ENCODE peak calls at places on chromosomes 2 and 18, in seven cellular contexts. V is prostate gland, W is SK-N-SH, T is transverse colon, J is breast epithelium, I is stomach, X is spleen. Z is an unnamed sample.

GRCh38 chr2:25664531-25665307 is 8.7 kb downstream of the DTNB start:
- DNase-seq in V (peak), W (peak), T (peak), J (peak), I (peak), X (no peak), Z (no peak)

GRCh38 chr2:191675807-191676667 is 1.9 kb upstream of the NABP1 start:
- DNase-seq in V (no peak), W (no peak), T (peak), J (no peak), I (peak), X (peak), Z (peak)

GRCh38 chr18:13318644-13319501 is 100.3 kb downstream of the LDLRAD4 start:
- DNase-seq in V (no peak), W (no peak), T (no peak), J (no peak), I (no peak), X (no peak), Z (no peak)

GRCh38 chr2:179746982-179747381 is 114.4 kb downstream of the ZNF385B start:
- DNase-seq in V (no peak), W (no peak), T (no peak), J (no peak), I (no peak), X (no peak), Z (no peak)

GRCh38 chr2:94774851-94775250 is 96.4 kb upstream of the TEKT4 start:
- DNase-seq in V (no peak), W (no peak), T (no peak), J (no peak), I (no peak), X (no peak), Z (no peak)

GRCh38 chr2:43131051-43131889 is 95.1 kb downstream of the ZFP36L2 start:
- DNase-seq in V (peak), W (peak), T (peak), J (peak), I (peak), X (peak), Z (peak)

GRCh38 chr2:190530211-190530639 is 4.3 kb downstream of the NEMP2 start:
- DNase-seq in V (no peak), W (no peak), T (no peak), J (no peak), I (no peak), X (no peak), Z (no peak)

GRCh38 chr2:239675856-239676715 is 275.3 kb upstream of the HDAC4 start:
- DNase-seq in V (no peak), W (peak), T (no peak), J (no peak), I (no peak), X (no peak), Z (peak)

GRCh38 chr2:53880756-53881155 is 21.0 kb upstream of the GPR75 start:
- DNase-seq in V (no peak), W (no peak), T (no peak), J (no peak), I (no peak), X (no peak), Z (no peak)

GRCh38 chr18:58205087-58205779 is 161.2 kb downstream of the NEDD4L start:
- DNase-seq in V (no peak), W (no peak), T (no peak), J (no peak), I (no peak), X (no peak), Z (no peak)

GRCh38 chr2:134122610-134123009 is 131.3 kb upstream of the MGAT5 start:
- DNase-seq in V (no peak), W (no peak), T (no peak), J (no peak), I (no peak), X (no peak), Z (no peak)

GRCh38 chr18:48752478-48752877 is 198.3 kb downstream of the SMAD7 start:
- DNase-seq in V (no peak), W (peak), T (no peak), J (peak), I (no peak), X (no peak), Z (no peak)

GRCh38 chr2:238139141-238139840 is 823 bp downstream of the KLHL30 start:
- DNase-seq in V (no peak), W (no peak), T (no peak), J (no peak), I (no peak), X (no peak), Z (no peak)

GRCh38 chr2:85551698-85552678 is 9.3 kb downstream of the GGCX start:
- DNase-seq in V (peak), W (peak), T (peak), J (peak), I (peak), X (peak), Z (peak)

GRCh38 chr18:13791181-13791580 is 32.8 kb upstream of the MC5R start:
- DNase-seq in V (no peak), W (no peak), T (no peak), J (no peak), I (no peak), X (no peak), Z (no peak)

GRCh38 chr2:109613922-109614714 is at the start of the genes SEPTIN10 and SOWAHC:
- DNase-seq in V (peak), W (peak), T (peak), J (peak), I (peak), X (peak), Z (peak)

GRCh38 chr2:197615033-197615652 is 60.2 kb downstream of the RFTN2 start:
- DNase-seq in V (peak), W (no peak), T (peak), J (no peak), I (no peak), X (no peak), Z (no peak)

GRCh38 chr18:63883617-63884016 is 3.9 kb upstream of the SERPINB2 start:
- DNase-seq in V (no peak), W (no peak), T (no peak), J (no peak), I (no peak), X (no peak), Z (no peak)

GRCh38 chr2:203681978-203682377 is 24.5 kb upstream of the CD28 start:
- DNase-seq in V (no peak), W (no peak), T (no peak), J (no peak), I (no peak), X (no peak), Z (no peak)

GRCh38 chr2:240509667-240510512 is 47.9 kb downstream of the ANKMY1 start:
- DNase-seq in V (no peak), W (peak), T (no peak), J (peak), I (no peak), X (peak), Z (no peak)

GRCh38 chr2:134707330-134707676 is 11.5 kb downstream of the TMEM163 start:
- DNase-seq in V (no peak), W (no peak), T (no peak), J (no peak), I (no peak), X (no peak), Z (no peak)

GRCh38 chr18:11728247-11728646 is 39.2 kb downstream of the GNAL start:
- DNase-seq in V (no peak), W (no peak), T (no peak), J (no peak), I (no peak), X (no peak), Z (no peak)

GRCh38 chr2:127078691-127079270 is 28.2 kb downstream of the BIN1 start:
- DNase-seq in V (no peak), W (no peak), T (no peak), J (no peak), I (no peak), X (no peak), Z (no peak)

GRCh38 chr2:23925702-23926288 is 1.1 kb downstream of the ATAD2B start:
- DNase-seq in V (peak), W (no peak), T (peak), J (peak), I (peak), X (no peak), Z (peak)

GRCh38 chr2:232588680-232589585 is 38.4 kb downstream of the EIF4E2 start:
- DNase-seq in V (peak), W (peak), T (peak), J (peak), I (peak), X (no peak), Z (no peak)

GRCh38 chr2:238974510-238975166 is 126.8 kb downstream of the TWIST2 start:
- DNase-seq in V (no peak), W (no peak), T (no peak), J (peak), I (no peak), X (no peak), Z (no peak)

GRCh38 chr2:232750135-232750671 is 26.2 kb downstream of the KCNJ13 start:
- DNase-seq in V (no peak), W (no peak), T (no peak), J (no peak), I (no peak), X (no peak), Z (no peak)

GRCh38 chr2:216632952-216633615 is at the start of gene IGFBP2:
- DNase-seq in V (peak), W (peak), T (peak), J (peak), I (peak), X (no peak), Z (no peak)

GRCh38 chr2:53724511-53724910 is 43.1 kb upstream of the CHAC2 start:
- DNase-seq in V (no peak), W (no peak), T (no peak), J (no peak), I (no peak), X (no peak), Z (no peak)

GRCh38 chr2:233267516-233268245 is 16.2 kb downstream of the ATG16L1 start:
- DNase-seq in V (no peak), W (no peak), T (peak), J (no peak), I (peak), X (peak), Z (no peak)

GRCh38 chr18:60123031-60123430 is 223.2 kb downstream of the PMAIP1 start:
- DNase-seq in V (no peak), W (no peak), T (no peak), J (no peak), I (no peak), X (no peak), Z (no peak)

GRCh38 chr2:239400000-239400831 is 604 bp downstream of the HDAC4 start:
- DNase-seq in V (peak), W (peak), T (peak), J (no peak), I (no peak), X (peak), Z (no peak)

GRCh38 chr2:171317492-171318125 is 116.2 kb downstream of the METTL8 start:
- DNase-seq in V (no peak), W (no peak), T (no peak), J (no peak), I (no peak), X (no peak), Z (no peak)

GRCh38 chr2:138239902-138240595 is 261.5 kb upstream of the SPOPL start:
- DNase-seq in V (no peak), W (no peak), T (no peak), J (no peak), I (no peak), X (no peak), Z (no peak)

GRCh38 chr2:241391892-241392665 is 36.0 kb downstream of the FARP2 start:
- DNase-seq in V (no peak), W (peak), T (peak), J (no peak), I (peak), X (no peak), Z (no peak)

DNA sequence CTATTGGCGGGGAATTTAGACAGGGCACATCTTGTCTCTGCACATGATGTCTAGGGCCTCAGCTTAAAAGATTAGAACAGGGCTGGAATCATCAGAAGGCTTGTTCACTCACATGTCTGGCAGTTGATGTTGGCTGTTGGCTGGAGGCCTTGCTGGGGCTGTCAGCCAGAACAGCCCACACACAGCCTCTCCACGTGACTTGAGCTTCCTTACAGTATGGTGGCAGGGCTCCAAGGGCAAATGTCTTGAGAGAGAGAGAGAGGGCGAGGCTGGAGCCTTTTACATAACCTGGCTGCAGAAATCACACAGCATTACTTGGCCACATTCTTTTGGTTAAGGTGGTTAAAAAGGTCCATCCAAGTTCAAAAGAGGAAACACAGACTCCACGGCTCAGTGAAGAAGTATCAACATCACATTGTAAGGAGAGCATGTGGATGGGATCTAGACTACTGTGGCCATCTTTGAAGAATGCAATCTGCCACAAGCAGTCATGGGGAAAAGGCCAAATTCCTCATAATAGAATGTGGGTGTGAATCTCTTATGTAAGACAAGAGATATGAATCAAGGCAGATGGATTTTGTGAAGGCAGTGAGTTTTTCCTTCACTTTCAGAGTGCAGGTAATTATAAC is 30.4 kb downstream of the SRSF7 start:
- DNase-seq in V (peak), W (no peak), T (peak), J (peak), I (peak), X (no peak), Z (peak)
- TF ChIP-seq POLR2AphosphoS5 in V (peak), W (no peak), T (no peak), J (peak), I (peak), X (peak), Z (peak)

DNA sequence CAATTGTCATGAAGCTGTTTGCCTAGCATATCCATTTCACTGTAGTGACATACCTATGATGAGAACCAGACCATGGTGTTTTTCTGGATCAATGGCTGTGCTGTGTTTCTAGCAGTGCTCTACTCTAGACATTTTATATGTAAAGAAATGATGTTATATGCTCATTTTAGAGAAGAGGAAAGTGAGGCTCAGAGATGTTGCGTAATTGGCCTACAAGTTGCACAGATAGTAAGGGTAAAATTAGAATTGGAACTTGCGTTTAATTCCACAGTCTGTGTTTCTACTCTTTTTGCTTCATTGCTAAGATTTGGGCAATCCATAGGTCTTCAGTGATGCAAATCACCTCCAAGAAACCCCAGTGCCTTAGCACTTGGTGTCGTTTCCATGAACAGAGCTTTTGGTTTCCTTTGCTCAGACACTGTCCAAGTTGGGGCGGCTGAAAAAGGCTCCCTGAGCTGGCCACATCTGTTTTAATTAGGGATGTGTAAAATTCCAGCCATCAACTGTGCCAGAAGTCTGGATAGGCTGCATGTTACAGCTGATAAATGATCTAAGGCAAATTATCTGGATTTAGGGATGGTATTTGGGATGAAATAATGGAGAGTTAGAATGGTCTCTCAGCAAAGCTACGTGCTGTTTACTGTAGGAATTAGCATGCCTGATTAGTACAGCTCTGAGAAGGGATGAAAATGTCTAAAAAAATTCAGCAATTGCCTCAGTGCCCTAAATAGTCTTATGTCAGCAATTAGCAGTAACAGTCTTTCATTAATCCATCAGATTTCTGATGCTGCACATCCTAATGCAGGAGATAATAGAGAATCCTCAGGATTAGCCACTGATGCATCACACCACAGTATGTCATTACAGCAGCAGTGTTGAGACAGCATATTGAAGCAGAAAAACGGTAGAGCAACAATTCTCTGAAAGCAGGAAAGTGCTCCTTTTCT is 65.3 kb downstream of the PTPRM start:
- DNase-seq in V (no peak), W (no peak), T (no peak), J (no peak), I (no peak), X (no peak), Z (no peak)
- TF ChIP-seq POLR2AphosphoS5 in V (no peak), W (no peak), T (no peak), J (no peak), I (no peak), X (no peak), Z (no peak)

DNA sequence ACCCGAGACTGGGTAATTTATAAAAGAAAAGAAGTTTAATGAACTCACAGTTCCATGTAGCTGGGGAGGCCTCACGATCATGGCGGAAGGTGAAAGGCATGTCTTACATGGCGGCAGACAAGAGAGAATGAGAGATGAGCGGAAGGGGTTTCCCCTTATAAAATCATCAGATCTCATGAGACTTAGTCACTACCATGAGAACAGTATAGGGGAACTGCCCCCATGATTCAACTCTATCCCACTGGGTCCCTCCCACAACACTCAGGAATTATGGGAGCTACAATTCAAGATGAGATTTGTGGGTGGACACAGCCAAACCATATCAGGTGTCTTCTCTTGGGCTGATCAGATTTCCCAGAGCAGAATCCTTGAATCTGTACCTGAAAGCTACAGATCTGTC is 617.2 kb upstream of the ID2 start:
- DNase-seq in V (no peak), W (no peak), T (no peak), J (no peak), I (no peak), X (no peak), Z (no peak)
- TF ChIP-seq POLR2AphosphoS5 in V (no peak), W (no peak), T (no peak), J (no peak), I (no peak), X (no peak), Z (no peak)

GRCh38 chr2:230974096-230974913 is 21.6 kb upstream of the SPATA3 start:
- DNase-seq in V (no peak), W (no peak), T (peak), J (no peak), I (no peak), X (no peak), Z (no peak)
- TF ChIP-seq POLR2AphosphoS5 in V (no peak), W (no peak), T (no peak), J (no peak), I (no peak), X (no peak), Z (no peak)

GRCh38 chr2:96952976-96953610 is 33.3 kb downstream of the FAM178B start:
- DNase-seq in V (no peak), W (no peak), T (peak), J (peak), I (peak), X (no peak), Z (peak)
- TF ChIP-seq POLR2AphosphoS5 in V (peak), W (no peak), T (peak), J (peak), I (peak), X (no peak), Z (no peak)

DNA sequence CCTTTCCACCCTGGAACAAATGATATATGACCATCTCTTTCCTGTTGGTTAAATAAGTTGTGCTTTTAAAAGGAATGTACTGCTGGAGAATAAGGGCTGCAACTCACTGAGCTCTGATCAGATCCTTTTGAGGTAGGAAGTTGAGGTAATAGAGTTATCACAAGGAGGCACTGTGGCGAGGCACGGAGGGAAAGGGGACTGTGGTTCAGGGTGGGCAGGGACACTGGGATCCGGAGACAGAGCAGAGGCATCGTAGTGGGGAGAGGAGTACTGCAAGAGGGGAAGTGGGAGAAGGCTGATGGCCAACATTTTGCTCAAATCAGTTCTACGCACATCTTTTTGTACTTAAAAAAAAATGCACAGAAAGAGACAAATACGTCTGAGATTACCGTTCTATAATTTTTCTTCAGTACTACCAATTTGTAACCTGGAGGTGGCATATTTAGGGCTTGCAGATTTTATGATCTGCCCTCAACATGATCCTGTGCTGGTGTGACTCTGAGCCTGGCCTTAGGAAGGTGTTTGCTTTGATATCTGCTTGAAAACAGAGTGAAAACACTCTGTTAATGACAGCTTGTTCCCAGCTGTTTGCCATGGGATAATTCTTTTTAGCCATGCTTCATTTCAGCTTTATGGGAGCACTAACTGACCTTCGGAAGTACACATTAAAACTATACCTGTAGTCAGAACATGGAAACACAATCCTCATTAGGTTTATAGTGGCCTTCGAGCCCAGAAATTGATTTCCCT is 168.1 kb downstream of the KCNE4 start:
- DNase-seq in V (peak), W (no peak), T (no peak), J (no peak), I (no peak), X (no peak), Z (no peak)
- TF ChIP-seq POLR2AphosphoS5 in V (peak), W (no peak), T (no peak), J (no peak), I (no peak), X (no peak), Z (no peak)

GRCh38 chr2:182224669-182225068 is 202.2 kb downstream of the PDE1A start:
- DNase-seq in V (no peak), W (no peak), T (no peak), J (no peak), I (no peak), X (no peak), Z (no peak)

GRCh38 chr2:182220318-182220717 is 206.5 kb downstream of the PDE1A start:
- DNase-seq in V (no peak), W (no peak), T (no peak), J (no peak), I (no peak), X (no peak), Z (no peak)
- TF ChIP-seq POLR2AphosphoS5 in V (no peak), W (no peak), T (no peak), J (no peak), I (no peak), X (no peak), Z (no peak)